ENCODE peak calls at places on chromosomes 7 and 10, in five cellular contexts. T is WTC11, N is GM12878, C is K562, L is HepG2. V is an unnamed sample.

GRCh38 chr10:36423821-36424248 is 701.6 kb upstream of the ANKRD30A start:
- DNase-seq in T (no peak), L (no peak), N (no peak), C (no peak), V (no peak)

GRCh38 chr10:117754770-117755510 is 212.4 kb downstream of the EMX2 start:
- DNase-seq in L (no peak), N (no peak), T (no peak), C (no peak), V (no peak)

GRCh38 chr7:131556912-131557457 is 557 bp upstream of the PODXL start:
- DNase-seq in L (no peak), T (peak; percentile 51), N (no peak), C (no peak), V (peak; percentile 83)

GRCh38 chr7:88314092-88314491 is 7.4 kb upstream of the STEAP4 start:
- DNase-seq in T (no peak), N (no peak), L (no peak), C (no peak), V (no peak)

GRCh38 chr10:23343591-23344225 is 889 bp downstream of the C10orf67 start:
- DNase-seq in C (no peak), N (no peak), L (no peak), T (peak; percentile 86), V (peak; percentile 9)

GRCh38 chr10:77989081-77989724 is 40.1 kb downstream of the POLR3A start:
- DNase-seq in C (no peak), T (no peak), N (no peak), L (peak; percentile 94), V (no peak)

GRCh38 chr7:71739520-71740195 is 607.7 kb downstream of the GALNT17 start:
- DNase-seq in L (no peak), C (no peak), N (no peak), T (no peak), V (peak; percentile 44)

GRCh38 chr10:78600121-78600665 is 468.6 kb upstream of the ZMIZ1 start:
- DNase-seq in C (no peak), L (no peak), N (no peak), T (no peak), V (no peak)

GRCh38 chr10:71623098-71623985 is 96.2 kb downstream of the C10orf105 start:
- DNase-seq in N (no peak), L (no peak), C (peak; percentile 83), T (peak; percentile 45), V (no peak)

GRCh38 chr7:137774793-137775201 is 72.0 kb downstream of the DGKI start:
- DNase-seq in T (no peak), C (no peak), N (no peak), L (no peak), V (no peak)

GRCh38 chr10:114631678-114632417 is 26.2 kb downstream of the ABLIM1 start:
- DNase-seq in C (peak; percentile 13), T (peak; percentile 57), N (no peak), L (peak; percentile 76), V (peak; percentile 67)

GRCh38 chr10:100811752-100812750 is 66.7 kb downstream of the PAX2 start:
- DNase-seq in N (no peak), L (no peak), T (no peak), C (no peak), V (no peak)

GRCh38 chr7:137695494-137695893 is 151.3 kb downstream of the DGKI start:
- DNase-seq in T (no peak), L (no peak), N (no peak), C (no peak), V (no peak)

GRCh38 chr10:50416885-50417284 is 165.6 kb upstream of the ASAH2 start:
- DNase-seq in T (no peak), C (peak; percentile 31), L (no peak), N (no peak), V (no peak)

GRCh38 chr7:39300276-39300675 is 265.9 kb upstream of the YAE1 start:
- DNase-seq in T (no peak), C (no peak), L (no peak), N (no peak), V (no peak)

GRCh38 chr10:80100861-80101695 is 22.6 kb downstream of the TMEM254 start:
- DNase-seq in L (no peak), N (no peak), C (no peak), T (peak; percentile 16), V (no peak)

GRCh38 chr7:39758234-39758970 is 135.0 kb downstream of the RALA start:
- DNase-seq in L (no peak), C (no peak), T (no peak), N (no peak), V (no peak)

GRCh38 chr10:132182591-132182990 is 4.2 kb upstream of the DPYSL4 start:
- DNase-seq in L (no peak), C (no peak), T (no peak), N (no peak), V (no peak)

GRCh38 chr10:99337261-99337905 is 8.2 kb downstream of the CNNM1 start:
- DNase-seq in C (no peak), L (no peak), N (no peak), T (no peak), V (no peak)

GRCh38 chr7:102925962-102926825 is 13.4 kb downstream of the LRRC17 start:
- DNase-seq in C (peak; percentile 35), L (no peak), T (no peak), N (no peak), V (no peak)

GRCh38 chr10:95837783-95838182 is 70.0 kb upstream of the CC2D2B start:
- DNase-seq in C (no peak), N (peak; percentile 92), T (no peak), L (no peak), V (no peak)

GRCh38 chr7:122885583-122886356 is 490 bp downstream of the CADPS2 start:
- DNase-seq in N (no peak), T (peak; percentile 64), L (peak; percentile 34), C (peak; percentile 10), V (peak; percentile 73)

GRCh38 chr7:122887848-122888247 is 1.6 kb upstream of the CADPS2 start:
- DNase-seq in T (no peak), N (no peak), L (no peak), C (no peak), V (no peak)

GRCh38 chr7:122887198-122887597 is 938 bp upstream of the CADPS2 start:
- DNase-seq in L (peak; percentile 66), T (peak; percentile 46), C (peak; percentile 18), N (no peak), V (no peak)

GRCh38 chr7:122884186-122884585 is 2.1 kb downstream of the CADPS2 start:
- DNase-seq in C (no peak), L (no peak), T (no peak), N (no peak), V (no peak)

DNA sequence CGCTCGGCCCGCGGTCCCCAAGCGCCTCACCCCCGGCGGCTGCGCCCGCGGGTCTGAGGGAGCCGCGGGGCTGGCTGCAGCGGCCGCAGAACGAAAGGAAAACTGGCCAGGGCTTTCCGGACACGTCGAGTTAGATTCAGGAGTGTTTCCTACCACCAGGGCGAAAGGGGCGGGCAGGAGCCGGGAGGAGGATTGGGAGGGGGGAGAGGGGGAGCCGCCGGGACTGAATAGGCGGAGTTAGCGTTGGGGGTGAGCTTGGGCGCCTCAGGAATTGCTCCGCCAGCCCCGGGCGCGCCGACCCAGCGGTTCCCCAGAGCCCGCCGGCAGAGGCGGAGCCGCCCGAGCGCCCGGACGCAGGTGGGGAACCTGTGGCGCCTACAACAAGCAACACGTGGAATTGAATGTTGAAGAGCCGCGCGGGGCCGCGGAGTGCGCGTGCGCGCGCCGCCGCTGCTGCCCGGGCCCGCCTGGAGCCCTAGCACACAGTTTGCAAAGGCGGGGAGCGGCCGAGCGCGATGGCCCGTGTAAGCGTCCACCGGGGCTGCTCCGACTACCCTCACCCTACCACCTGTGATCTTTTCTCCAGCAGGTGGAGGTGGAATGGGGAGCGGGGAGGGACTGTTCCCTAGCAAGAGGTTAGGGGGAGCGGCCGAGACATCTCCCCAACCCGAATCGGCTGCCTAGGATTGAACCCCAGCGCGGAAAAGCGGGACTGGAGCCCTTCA is at the start of gene CADPS2:
- DNase-seq in L (peak; percentile 86), C (peak; percentile 69), T (peak; percentile 85), N (no peak), V (peak; percentile 59)
- TF ChIP-seq ATF2 in L (no peak), C (no peak), T (no peak), N (no peak), V (no peak)

GRCh38 chr10:53361281-53361680 is 588.7 kb upstream of the MBL2 start:
- DNase-seq in L (peak; percentile 25), C (no peak), N (no peak), T (no peak), V (no peak)

GRCh38 chr10:53361936-53362335 is 589.4 kb upstream of the MBL2 start:
- DNase-seq in T (no peak), N (no peak), C (no peak), L (no peak), V (no peak)

GRCh38 chr10:53356616-53357349 is 584.2 kb upstream of the MBL2 start:
- DNase-seq in N (no peak), T (no peak), L (no peak), C (no peak), V (no peak)

GRCh38 chr10:53357587-53357986 is 585.0 kb upstream of the MBL2 start:
- DNase-seq in T (no peak), C (no peak), L (no peak), N (no peak), V (no peak)

GRCh38 chr10:53358536-53358935 is 586.0 kb upstream of the MBL2 start:
- DNase-seq in L (no peak), C (no peak), T (no peak), N (no peak), V (no peak)
- TF ChIP-seq ATF2 in L (no peak), C (no peak), T (no peak), N (no peak), V (no peak)

GRCh38 chr10:63105811-63106755 is 27.0 kb upstream of the NRBF2 start:
- DNase-seq in L (no peak), T (no peak), N (no peak), C (no peak), V (peak; percentile 17)
- TF ChIP-seq ATF2 in L (no peak), T (no peak), N (no peak), C (no peak), V (no peak)

GRCh38 chr10:6722616-6723004 is 142.5 kb upstream of the PRKCQ start:
- DNase-seq in N (no peak), L (no peak), T (no peak), C (no peak), V (no peak)

GRCh38 chr10:6716521-6716920 is 136.4 kb upstream of the PRKCQ start:
- DNase-seq in N (no peak), C (no peak), T (no peak), L (no peak), V (no peak)

GRCh38 chr10:6726924-6727323 is 146.8 kb upstream of the PRKCQ start:
- DNase-seq in C (no peak), L (no peak), T (no peak), N (no peak), V (no peak)

GRCh38 chr10:6721480-6721879 is 141.4 kb upstream of the PRKCQ start:
- DNase-seq in L (no peak), T (no peak), C (no peak), N (no peak), V (no peak)

DNA sequence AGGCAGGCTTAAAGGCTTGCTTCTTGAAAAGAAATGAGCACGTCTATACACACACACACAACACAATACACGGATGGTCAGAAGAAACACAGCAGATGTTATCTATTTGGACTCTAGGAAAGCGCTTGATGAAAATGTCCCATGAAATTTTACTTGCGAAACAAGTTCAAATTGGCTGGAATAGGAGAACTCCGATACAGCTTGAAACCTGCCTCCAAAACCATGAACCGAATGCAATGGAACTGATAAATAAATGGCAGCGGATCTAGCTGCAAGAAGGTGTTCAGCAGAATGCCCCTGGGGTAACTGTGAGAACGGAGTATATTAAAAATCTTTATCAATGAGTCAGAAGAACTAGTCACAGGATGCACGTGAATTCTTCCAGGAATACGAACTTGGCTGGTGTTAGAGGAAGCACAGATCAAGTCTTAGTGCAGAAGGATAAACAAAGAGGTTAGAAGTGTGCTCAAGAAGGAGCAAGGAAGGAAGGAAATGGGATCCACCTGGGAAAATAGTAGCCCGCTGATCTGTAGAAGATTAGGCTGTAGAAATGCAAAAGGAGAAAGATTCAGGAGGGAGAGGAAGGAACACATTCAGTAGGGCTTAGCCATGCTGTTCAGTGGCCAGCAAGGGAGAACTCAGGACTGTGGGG is 142.0 kb upstream of the PRKCQ start:
- DNase-seq in T (no peak), N (no peak), L (no peak), C (no peak), V (no peak)
- TF ChIP-seq ATF2 in T (no peak), N (no peak), L (no peak), C (no peak), V (no peak)

V was measured in H1.